ENCODE peak calls at places on chromosomes 12 and 14, in five cellular contexts. X is adipocyte, Q is NCI-H2171, K is AG10803, C is AML-193. I is an unnamed sample.

GRCh38 chr14:71397371-71397770 is 490.1 kb downstream of the PCNX1 start:
- DNase-seq in X (peak), Q (no peak), K (peak), C (no peak), I (no peak)

GRCh38 chr14:101128478-101129450 is 225.2 kb upstream of the RTL1 start:
- DNase-seq in X (no peak), Q (no peak), K (no peak), C (no peak), I (no peak)

GRCh38 chr12:40106655-40107054 is 774 bp upstream of the SLC2A13 start:
- DNase-seq in X (no peak), Q (no peak), K (no peak), C (no peak), I (no peak)

GRCh38 chr12:124562018-124562795 is 5.2 kb downstream of the NCOR2 start:
- DNase-seq in X (no peak), Q (no peak), K (no peak), C (no peak), I (no peak)

GRCh38 chr12:101115326-101115725 is 94.7 kb downstream of the SLC5A8 start:
- DNase-seq in X (no peak), Q (no peak), K (no peak), C (no peak), I (no peak)

GRCh38 chr12:132159555-132160003 is 15.3 kb downstream of the NOC4L start:
- DNase-seq in X (no peak), Q (peak), K (no peak), C (no peak), I (no peak)

GRCh38 chr12:75816892-75817291 is 214.7 kb downstream of the PHLDA1 start:
- DNase-seq in X (peak), Q (no peak), K (peak), C (peak), I (peak)

GRCh38 chr14:100059433-100059781 is 5.8 kb upstream of the EVL start:
- DNase-seq in X (no peak), Q (no peak), K (no peak), C (no peak), I (no peak)

GRCh38 chr14:63493246-63493645 is 49.9 kb downstream of the PPP2R5E start:
- DNase-seq in X (peak), Q (no peak), K (peak), C (no peak), I (no peak)

GRCh38 chr14:100100032-100100405 is 34.8 kb downstream of the EVL start:
- DNase-seq in X (no peak), Q (no peak), K (no peak), C (no peak), I (no peak)

GRCh38 chr12:109900752-109901580 is 892 bp downstream of the TCHP start:
- DNase-seq in X (no peak), Q (no peak), K (no peak), C (peak), I (peak)

GRCh38 chr14:76826122-76826521 is at the start of gene LRRC74A:
- DNase-seq in X (no peak), Q (no peak), K (no peak), C (no peak), I (no peak)

GRCh38 chr12:86914716-86915115 is 658.5 kb upstream of the MGAT4C start:
- DNase-seq in X (peak), Q (no peak), K (peak), C (peak), I (peak)

GRCh38 chr12:6821674-6822433 is at the start of gene GPR162:
- DNase-seq in X (peak), Q (peak), K (peak), C (peak), I (no peak)

I was measured in Karpas-422.